ENCODE peak calls at places on chromosomes 13 and 19, in nine cellular contexts. One of them, this sample, is unnamed.
A peak's percentile ranks its signal among the peaks of the same experiment; 100 is the strongest.

GRCh38 chr13:36769126-36769525 is 49.9 kb upstream of the RFXAP start:
- DNase-seq in HepG2: no peak
- DNase-seq in AG04449: no peak
- DNase-seq in hepatocyte: no peak
- DNase-seq in NB4: peak; percentile 20
- DNase-seq in heart right ventricle: no peak
- DNase-seq in cardiac muscle cell: no peak
- DNase-seq in fibroblast of lung: no peak
- DNase-seq in foreskin fibroblast: no peak
- DNase-seq in this sample: no peak

GRCh38 chr13:99636728-99637353 is 135.6 kb downstream of the TM9SF2 start:
- DNase-seq in HepG2: no peak
- DNase-seq in AG04449: no peak
- DNase-seq in hepatocyte: no peak
- DNase-seq in NB4: no peak
- DNase-seq in heart right ventricle: no peak
- DNase-seq in cardiac muscle cell: no peak
- DNase-seq in fibroblast of lung: no peak
- DNase-seq in foreskin fibroblast: no peak
- DNase-seq in this sample: no peak

GRCh38 chr13:113638806-113639205 is 19.2 kb downstream of the ATP4B start:
- DNase-seq in HepG2: no peak
- DNase-seq in AG04449: no peak
- DNase-seq in hepatocyte: no peak
- DNase-seq in NB4: no peak
- DNase-seq in heart right ventricle: no peak
- DNase-seq in cardiac muscle cell: no peak
- DNase-seq in fibroblast of lung: no peak
- DNase-seq in foreskin fibroblast: no peak
- DNase-seq in this sample: no peak

GRCh38 chr19:51690359-51691121 is 2.6 kb upstream of the SPACA6 start:
- DNase-seq in HepG2: no peak
- DNase-seq in AG04449: no peak
- DNase-seq in hepatocyte: peak; percentile 90
- DNase-seq in NB4: peak; percentile 23
- DNase-seq in heart right ventricle: peak; percentile 75
- DNase-seq in cardiac muscle cell: peak; percentile 75
- DNase-seq in fibroblast of lung: peak; percentile 78
- DNase-seq in foreskin fibroblast: peak; percentile 86
- DNase-seq in this sample: peak; percentile 71

GRCh38 chr13:78137404-78138142 is 218.9 kb upstream of the EDNRB start:
- DNase-seq in HepG2: peak; percentile 58
- DNase-seq in AG04449: peak; percentile 14
- DNase-seq in hepatocyte: peak; percentile 82
- DNase-seq in NB4: peak; percentile 78
- DNase-seq in heart right ventricle: no peak
- DNase-seq in cardiac muscle cell: peak; percentile 73
- DNase-seq in fibroblast of lung: peak; percentile 78
- DNase-seq in foreskin fibroblast: peak; percentile 70
- DNase-seq in this sample: peak; percentile 70

GRCh38 chr13:48838193-48839000 is 137.3 kb upstream of the FNDC3A start:
- DNase-seq in HepG2: no peak
- DNase-seq in AG04449: no peak
- DNase-seq in hepatocyte: no peak
- DNase-seq in NB4: no peak
- DNase-seq in heart right ventricle: no peak
- DNase-seq in cardiac muscle cell: no peak
- DNase-seq in fibroblast of lung: peak; percentile 71
- DNase-seq in foreskin fibroblast: peak; percentile 38
- DNase-seq in this sample: peak; percentile 24

GRCh38 chr13:44317752-44318550 is 55.7 kb upstream of the SERP2 start:
- DNase-seq in HepG2: no peak
- DNase-seq in AG04449: no peak
- DNase-seq in hepatocyte: no peak
- DNase-seq in NB4: no peak
- DNase-seq in heart right ventricle: no peak
- DNase-seq in cardiac muscle cell: no peak
- DNase-seq in fibroblast of lung: peak; percentile 67
- DNase-seq in foreskin fibroblast: peak; percentile 66
- DNase-seq in this sample: peak; percentile 86

GRCh38 chr19:15251749-15252397 is 19.6 kb upstream of the EPHX3 start:
- DNase-seq in HepG2: peak; percentile 40
- DNase-seq in AG04449: peak; percentile 90
- DNase-seq in hepatocyte: peak; percentile 85
- DNase-seq in NB4: no peak
- DNase-seq in heart right ventricle: peak; percentile 86
- DNase-seq in cardiac muscle cell: peak; percentile 73
- DNase-seq in fibroblast of lung: peak; percentile 98
- DNase-seq in foreskin fibroblast: peak; percentile 93
- DNase-seq in this sample: peak; percentile 98

GRCh38 chr13:62799038-62799535 is 1383.4 kb upstream of the PCDH20 start:
- DNase-seq in HepG2: no peak
- DNase-seq in AG04449: no peak
- DNase-seq in hepatocyte: no peak
- DNase-seq in NB4: no peak
- DNase-seq in heart right ventricle: no peak
- DNase-seq in cardiac muscle cell: no peak
- DNase-seq in fibroblast of lung: no peak
- DNase-seq in foreskin fibroblast: no peak
- DNase-seq in this sample: no peak

GRCh38 chr19:13207237-13208130 is 57.3 kb downstream of the IER2 start:
- DNase-seq in HepG2: no peak
- DNase-seq in AG04449: no peak
- DNase-seq in hepatocyte: peak; percentile 73
- DNase-seq in NB4: peak; percentile 53
- DNase-seq in heart right ventricle: no peak
- DNase-seq in cardiac muscle cell: no peak
- DNase-seq in fibroblast of lung: no peak
- DNase-seq in foreskin fibroblast: peak; percentile 58
- DNase-seq in this sample: peak; percentile 54

GRCh38 chr19:40745402-40745780 is 4.9 kb downstream of the ACTMAP start:
- DNase-seq in HepG2: peak; percentile 28
- DNase-seq in AG04449: peak; percentile 3
- DNase-seq in hepatocyte: no peak
- DNase-seq in NB4: no peak
- DNase-seq in heart right ventricle: no peak
- DNase-seq in cardiac muscle cell: no peak
- DNase-seq in fibroblast of lung: peak; percentile 61
- DNase-seq in foreskin fibroblast: peak; percentile 80
- DNase-seq in this sample: peak; percentile 61

GRCh38 chr13:113820813-113821651 is 42.8 kb downstream of the GAS6 start:
- DNase-seq in HepG2: no peak
- DNase-seq in AG04449: peak; percentile 88
- DNase-seq in hepatocyte: peak; percentile 87
- DNase-seq in NB4: peak; percentile 96
- DNase-seq in heart right ventricle: peak; percentile 80
- DNase-seq in cardiac muscle cell: no peak
- DNase-seq in fibroblast of lung: peak; percentile 98
- DNase-seq in foreskin fibroblast: peak; percentile 99
- DNase-seq in this sample: peak; percentile 99

GRCh38 chr13:47251771-47252170 is 354.9 kb upstream of the HTR2A start:
- DNase-seq in HepG2: no peak
- DNase-seq in AG04449: peak; percentile 10
- DNase-seq in hepatocyte: no peak
- DNase-seq in NB4: no peak
- DNase-seq in heart right ventricle: no peak
- DNase-seq in cardiac muscle cell: no peak
- DNase-seq in fibroblast of lung: no peak
- DNase-seq in foreskin fibroblast: no peak
- DNase-seq in this sample: peak; percentile 90

GRCh38 chr19:30625947-30626346 is 253.8 kb downstream of the ZNF536 start:
- DNase-seq in HepG2: no peak
- DNase-seq in AG04449: no peak
- DNase-seq in hepatocyte: no peak
- DNase-seq in NB4: no peak
- DNase-seq in heart right ventricle: no peak
- DNase-seq in cardiac muscle cell: no peak
- DNase-seq in fibroblast of lung: no peak
- DNase-seq in foreskin fibroblast: no peak
- DNase-seq in this sample: no peak

GRCh38 chr19:54560881-54561385 is 12.7 kb upstream of the LILRA2 start:
- DNase-seq in HepG2: no peak
- DNase-seq in AG04449: no peak
- DNase-seq in hepatocyte: no peak
- DNase-seq in NB4: no peak
- DNase-seq in heart right ventricle: no peak
- DNase-seq in cardiac muscle cell: no peak
- DNase-seq in fibroblast of lung: no peak
- DNase-seq in foreskin fibroblast: no peak
- DNase-seq in this sample: no peak

DNA sequence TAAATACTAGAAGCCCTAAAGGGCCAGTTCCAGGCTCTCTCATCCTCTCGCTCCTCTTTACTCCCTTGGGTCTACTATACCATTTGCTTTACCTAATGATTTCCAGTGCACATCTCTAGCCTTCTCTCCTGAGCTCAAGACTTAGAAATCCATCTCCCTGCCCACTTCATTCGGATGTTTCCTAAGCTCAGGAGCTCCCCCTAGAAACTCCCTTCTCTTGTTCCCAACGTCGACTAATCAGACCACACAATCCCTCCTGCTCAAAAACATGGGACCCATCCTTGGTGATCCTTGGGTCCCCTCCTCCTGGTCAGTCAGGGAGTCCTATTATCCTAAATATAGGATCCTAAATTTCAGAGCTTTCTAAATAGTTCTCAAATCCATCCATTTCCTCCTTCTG is 21.1 kb upstream of the STK24 start:
- DNase-seq in HepG2: peak; percentile 24
- DNase-seq in AG04449: no peak
- DNase-seq in hepatocyte: no peak
- DNase-seq in NB4: peak; percentile 12
- DNase-seq in heart right ventricle: no peak
- DNase-seq in cardiac muscle cell: no peak
- DNase-seq in fibroblast of lung: no peak
- DNase-seq in foreskin fibroblast: no peak
- DNase-seq in this sample: no peak
- TF ChIP-seq CTCF in HepG2: peak; percentile 44
- TF ChIP-seq CTCF in AG04449: no peak
- TF ChIP-seq CTCF in hepatocyte: no peak
- TF ChIP-seq CTCF in NB4: peak; percentile 16
- TF ChIP-seq CTCF in heart right ventricle: peak; percentile 34
- TF ChIP-seq CTCF in cardiac muscle cell: peak; percentile 31
- TF ChIP-seq CTCF in fibroblast of lung: no peak
- TF ChIP-seq CTCF in foreskin fibroblast: peak; percentile 23
- TF ChIP-seq CTCF in this sample: peak; percentile 14

GRCh38 chr13:43300817-43301216 is 277.4 kb downstream of the DNAJC15 start:
- DNase-seq in HepG2: no peak
- DNase-seq in AG04449: no peak
- DNase-seq in hepatocyte: no peak
- DNase-seq in NB4: no peak
- DNase-seq in heart right ventricle: no peak
- DNase-seq in cardiac muscle cell: no peak
- DNase-seq in fibroblast of lung: peak; percentile 69
- DNase-seq in foreskin fibroblast: peak; percentile 89
- DNase-seq in this sample: peak; percentile 98

GRCh38 chr13:43303040-43303729 is 279.8 kb downstream of the DNAJC15 start:
- DNase-seq in HepG2: peak; percentile 12
- DNase-seq in AG04449: no peak
- DNase-seq in hepatocyte: peak; percentile 83
- DNase-seq in NB4: peak; percentile 45
- DNase-seq in heart right ventricle: peak; percentile 63
- DNase-seq in cardiac muscle cell: peak; percentile 93
- DNase-seq in fibroblast of lung: peak; percentile 80
- DNase-seq in foreskin fibroblast: peak; percentile 87
- DNase-seq in this sample: peak; percentile 84

GRCh38 chr13:43304449-43304848 is 281.1 kb downstream of the DNAJC15 start:
- DNase-seq in HepG2: no peak
- DNase-seq in AG04449: no peak
- DNase-seq in hepatocyte: no peak
- DNase-seq in NB4: no peak
- DNase-seq in heart right ventricle: no peak
- DNase-seq in cardiac muscle cell: no peak
- DNase-seq in fibroblast of lung: no peak
- DNase-seq in foreskin fibroblast: no peak
- DNase-seq in this sample: no peak

GRCh38 chr13:43298799-43299198 is 275.4 kb downstream of the DNAJC15 start:
- DNase-seq in HepG2: no peak
- DNase-seq in AG04449: no peak
- DNase-seq in hepatocyte: no peak
- DNase-seq in NB4: no peak
- DNase-seq in heart right ventricle: no peak
- DNase-seq in cardiac muscle cell: no peak
- DNase-seq in fibroblast of lung: no peak
- DNase-seq in foreskin fibroblast: no peak
- DNase-seq in this sample: no peak

GRCh38 chr13:43301341-43301969 is 278.1 kb downstream of the DNAJC15 start:
- DNase-seq in HepG2: no peak
- DNase-seq in AG04449: no peak
- DNase-seq in hepatocyte: no peak
- DNase-seq in NB4: no peak
- DNase-seq in heart right ventricle: no peak
- DNase-seq in cardiac muscle cell: no peak
- DNase-seq in fibroblast of lung: peak; percentile 42
- DNase-seq in foreskin fibroblast: peak; percentile 56
- DNase-seq in this sample: peak; percentile 87
- H3K4me3 ChIP-seq in HepG2: no peak overlapping the region
- H3K4me3 ChIP-seq in AG04449: no peak overlapping the region
- H3K4me3 ChIP-seq in hepatocyte: no peak overlapping the region
- H3K4me3 ChIP-seq in NB4: no peak overlapping the region
- H3K4me3 ChIP-seq in heart right ventricle: no peak overlapping the region
- H3K4me3 ChIP-seq in cardiac muscle cell: no peak overlapping the region
- H3K4me3 ChIP-seq in fibroblast of lung: no peak overlapping the region
- H3K4me3 ChIP-seq in foreskin fibroblast: no peak overlapping the region
- H3K4me3 ChIP-seq in this sample: no peak overlapping the region

GRCh38 chr19:23515551-23515950 is 120.3 kb upstream of the ZNF91 start:
- DNase-seq in HepG2: no peak
- DNase-seq in AG04449: no peak
- DNase-seq in hepatocyte: no peak
- DNase-seq in NB4: no peak
- DNase-seq in heart right ventricle: no peak
- DNase-seq in cardiac muscle cell: no peak
- DNase-seq in fibroblast of lung: no peak
- DNase-seq in foreskin fibroblast: no peak
- DNase-seq in this sample: no peak
- TF ChIP-seq CTCF in HepG2: no peak
- TF ChIP-seq CTCF in AG04449: no peak
- TF ChIP-seq CTCF in hepatocyte: no peak
- TF ChIP-seq CTCF in NB4: no peak
- TF ChIP-seq CTCF in heart right ventricle: no peak
- TF ChIP-seq CTCF in cardiac muscle cell: no peak
- TF ChIP-seq CTCF in fibroblast of lung: no peak
- TF ChIP-seq CTCF in foreskin fibroblast: no peak
- TF ChIP-seq CTCF in this sample: no peak

GRCh38 chr19:35328851-35329285 is at the start of gene CD22:
- DNase-seq in HepG2: no peak
- DNase-seq in AG04449: no peak
- DNase-seq in hepatocyte: no peak
- DNase-seq in NB4: peak; percentile 44
- DNase-seq in heart right ventricle: no peak
- DNase-seq in cardiac muscle cell: no peak
- DNase-seq in fibroblast of lung: no peak
- DNase-seq in foreskin fibroblast: no peak
- DNase-seq in this sample: no peak
- H3K4me3 ChIP-seq in HepG2: no peak within 1 kb of the TSS
- H3K4me3 ChIP-seq in AG04449: no peak within 1 kb of the TSS
- H3K4me3 ChIP-seq in hepatocyte: no peak within 1 kb of the TSS
- H3K4me3 ChIP-seq in NB4: no peak within 1 kb of the TSS
- H3K4me3 ChIP-seq in heart right ventricle: no peak within 1 kb of the TSS
- H3K4me3 ChIP-seq in cardiac muscle cell: no peak within 1 kb of the TSS
- H3K4me3 ChIP-seq in fibroblast of lung: no peak within 1 kb of the TSS
- H3K4me3 ChIP-seq in foreskin fibroblast: no peak within 1 kb of the TSS
- H3K4me3 ChIP-seq in this sample: no peak within 1 kb of the TSS

This sample was measured in AG10803.